ENCODE peak calls at places on chromosomes 3 and 15, in nine cellular contexts. Q, N, H, W, Y, J, O, I and G are unnamed samples.

GRCh38 chr3:122553171-122553570 is 10.9 kb downstream of the PARP9 start:
- DNase-seq in Y (no peak), Q (no peak), H (no peak), W (no peak), N (no peak), O (no peak), J (no peak), I (no peak), G (no peak)

GRCh38 chr15:90618330-90619136 is 88.8 kb downstream of the CRTC3 start:
- DNase-seq in Y (no peak), H (no peak), N (no peak), Q (peak; percentile 33), I (no peak), W (no peak), J (no peak), O (no peak), G (no peak)

GRCh38 chr15:28955686-28956421 is 70.1 kb downstream of the APBA2 start:
- DNase-seq in Q (peak; percentile 92), N (no peak), H (no peak), I (no peak), W (no peak), J (no peak), O (no peak), Y (no peak), G (no peak)

GRCh38 chr3:184275302-184275701 is 520 bp upstream of the ECE2 start:
- DNase-seq in Y (no peak), J (no peak), H (no peak), N (no peak), W (no peak), I (no peak), O (no peak), Q (no peak), G (no peak)

GRCh38 chr3:123440181-123440580 is 8.7 kb downstream of the ADCY5 start:
- DNase-seq in Y (no peak), N (no peak), I (no peak), Q (no peak), O (no peak), W (no peak), J (no peak), H (no peak), G (no peak)

GRCh38 chr3:161389445-161390036 is 18.2 kb upstream of the SPTSSB start:
- DNase-seq in J (no peak), W (no peak), I (no peak), H (no peak), Q (peak; percentile 5), N (no peak), Y (no peak), O (no peak), G (no peak)

GRCh38 chr3:100761211-100761921 is 52.1 kb downstream of the TFG start:
- DNase-seq in Y (no peak), N (no peak), J (no peak), Q (peak; percentile 3), O (no peak), I (peak; percentile 10), H (no peak), W (no peak), G (no peak)

GRCh38 chr3:72816843-72817485 is 31.3 kb downstream of the SHQ1 start:
- DNase-seq in Y (no peak), Q (no peak), J (no peak), H (no peak), W (no peak), I (no peak), O (no peak), N (no peak), G (no peak)

GRCh38 chr15:96337354-96337990 is 7.0 kb downstream of the NR2F2 start:
- DNase-seq in Y (no peak), N (no peak), I (no peak), Q (no peak), H (no peak), J (no peak), O (no peak), W (no peak), G (no peak)

GRCh38 chr15:58258501-58259274 is 120.5 kb downstream of the AQP9 start:
- DNase-seq in Y (peak; percentile 18), J (no peak), N (no peak), I (peak; percentile 98), O (no peak), H (no peak), W (no peak), Q (no peak), G (no peak)

GRCh38 chr3:85037203-85037602 is 78.4 kb downstream of the CADM2 start:
- DNase-seq in O (no peak), Y (no peak), H (no peak), Q (no peak), W (no peak), N (no peak), I (no peak), J (no peak), G (no peak)

GRCh38 chr3:106811376-106811775 is 565.9 kb upstream of the CCDC54 start:
- DNase-seq in I (peak; percentile 69), J (no peak), H (no peak), N (no peak), O (no peak), Y (peak; percentile 44), W (no peak), Q (no peak), G (no peak)

GRCh38 chr3:8769088-8769822 is at the start of gene OXTR:
- DNase-seq in J (peak; percentile 91), H (peak; percentile 58), N (peak; percentile 79), Y (peak; percentile 79), Q (peak; percentile 55), W (peak; percentile 69), I (peak; percentile 49), O (no peak), G (peak; percentile 29)

GRCh38 chr3:23712656-23713559 is 92.8 kb upstream of the UBE2E1 start:
- DNase-seq in Y (no peak), H (peak; percentile 27), I (peak; percentile 28), Q (no peak), W (no peak), O (no peak), J (peak; percentile 66), N (no peak), G (no peak)

GRCh38 chr15:70775160-70775559 is 11.8 kb upstream of the UACA start:
- DNase-seq in I (peak; percentile 76), N (no peak), W (no peak), Y (no peak), Q (no peak), H (no peak), O (no peak), J (no peak), G (no peak)

GRCh38 chr3:18891641-18892040 is 256.7 kb upstream of the KCNH8 start:
- DNase-seq in Y (no peak), J (no peak), N (no peak), I (no peak), O (no peak), W (no peak), Q (peak; percentile 31), H (no peak), G (peak; percentile 10)

GRCh38 chr15:85282504-85283115 is 97.8 kb upstream of the AKAP13 start:
- DNase-seq in N (no peak), Y (no peak), W (no peak), Q (no peak), H (no peak), J (no peak), O (no peak), I (no peak), G (no peak)

GRCh38 chr3:8709801-8710524 is 23.6 kb upstream of the CAV3 start:
- DNase-seq in H (no peak), J (peak; percentile 66), N (no peak), W (no peak), Y (no peak), O (no peak), Q (no peak), I (no peak), G (no peak)

GRCh38 chr3:138135833-138136194 is 3.6 kb upstream of the A4GNT start:
- DNase-seq in Y (no peak), O (no peak), J (no peak), I (no peak), H (no peak), W (no peak), Q (peak; percentile 31), N (no peak), G (no peak)

GRCh38 chr3:138135141-138135832 is 3.1 kb upstream of the A4GNT start:
- DNase-seq in W (no peak), Q (peak; percentile 72), J (no peak), N (no peak), O (no peak), H (no peak), Y (no peak), I (no peak), G (no peak)

GRCh38 chr3:138136208-138136607 is 4.0 kb upstream of the A4GNT start:
- DNase-seq in J (no peak), Y (no peak), I (no peak), O (no peak), H (no peak), N (no peak), Q (peak; percentile 60), W (no peak), G (no peak)

GRCh38 chr3:138137901-138138300 is 5.7 kb upstream of the A4GNT start:
- DNase-seq in Y (no peak), I (no peak), J (no peak), Q (peak; percentile 86), W (no peak), O (no peak), N (no peak), H (no peak), G (no peak)

GRCh38 chr3:138140940-138141339 is 8.8 kb upstream of the A4GNT start:
- DNase-seq in Q (no peak), N (no peak), H (no peak), O (no peak), Y (no peak), J (no peak), I (no peak), W (no peak), G (no peak)
- TF ChIP-seq CTCF in Q (no peak), N (no peak), H (no peak), O (no peak), Y (no peak), J (no peak), I (no peak), W (no peak), G (no peak)

GRCh38 chr3:132256984-132257383 is 60.2 kb upstream of the ACP3 start:
- DNase-seq in O (no peak), J (no peak), I (peak; percentile 71), W (no peak), N (peak; percentile 24), Y (peak; percentile 77), H (no peak), Q (peak; percentile 76), G (no peak)
- TF ChIP-seq CTCF in O (peak; percentile 24), J (no peak), I (peak; percentile 61), W (peak; percentile 60), N (peak; percentile 65), Y (peak; percentile 71), H (peak; percentile 49), Q (peak; percentile 41), G (no peak)

GRCh38 chr3:65342084-65342683 is 654.4 kb upstream of the ADAMTS9 start:
- DNase-seq in N (peak; percentile 56), Y (peak; percentile 59), O (no peak), H (peak; percentile 29), Q (peak; percentile 53), I (peak; percentile 35), J (peak; percentile 77), W (peak; percentile 81), G (no peak)
- TF ChIP-seq CTCF in N (peak; percentile 81), Y (peak; percentile 70), O (peak; percentile 34), H (peak; percentile 72), Q (peak; percentile 79), I (peak; percentile 87), J (peak; percentile 82), W (peak; percentile 75), G (no peak)

DNA sequence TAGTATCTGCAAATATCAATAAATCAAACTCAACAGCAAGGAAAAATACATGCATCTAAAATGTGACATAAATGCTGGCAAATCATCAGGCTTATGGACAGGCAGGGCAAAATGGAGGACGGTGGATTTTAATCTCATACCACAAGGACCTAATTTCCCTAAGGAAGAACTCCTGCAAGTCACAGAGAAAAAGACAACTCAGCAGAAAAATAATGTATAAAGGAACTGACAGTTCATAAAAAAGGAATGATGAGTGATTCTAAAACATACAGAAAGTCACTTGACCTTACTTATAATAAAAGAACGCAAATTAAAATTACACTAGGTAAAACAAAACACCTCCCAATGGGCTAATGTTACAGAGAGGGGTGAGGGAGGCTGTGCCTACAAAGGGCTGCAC is 17.2 kb downstream of the TUBGCP5 start:
- DNase-seq in J (no peak), W (no peak), O (no peak), Y (no peak), I (no peak), H (no peak), Q (no peak), N (no peak), G (no peak)
- TF ChIP-seq CTCF in J (no peak), W (no peak), O (no peak), Y (no peak), I (no peak), H (no peak), Q (no peak), N (no peak), G (no peak)